ENCODE peak calls at places on chromosomes 11 and 22, in nine cellular contexts. One of them, this sample, is unnamed.

GRCh38 chr11:77035041-77035440 is 843 bp downstream of the B3GNT6 start:
- DNase-seq in breast epithelium: no peak
- DNase-seq in neural progenitor cell: no peak
- DNase-seq in upper lobe of right lung: no peak
- DNase-seq in dorsolateral prefrontal cortex: no peak
- DNase-seq in lung: no peak
- DNase-seq in body of pancreas: no peak
- DNase-seq in IMR-90: no peak
- DNase-seq in brain microvascular endothelial cell: no peak
- DNase-seq in this sample: no peak

GRCh38 chr11:62599909-62600308 is 1.8 kb downstream of the MTA2 start:
- DNase-seq in lung: no peak
- DNase-seq in IMR-90: no peak
- DNase-seq in dorsolateral prefrontal cortex: no peak
- DNase-seq in neural progenitor cell: no peak
- DNase-seq in breast epithelium: no peak
- DNase-seq in upper lobe of right lung: no peak
- DNase-seq in brain microvascular endothelial cell: no peak
- DNase-seq in body of pancreas: no peak
- DNase-seq in this sample: no peak

GRCh38 chr22:19680911-19681862 is 33.1 kb upstream of the SEPTIN5 start:
- DNase-seq in breast epithelium: no peak
- DNase-seq in neural progenitor cell: no peak
- DNase-seq in brain microvascular endothelial cell: no peak
- DNase-seq in lung: no peak
- DNase-seq in body of pancreas: no peak
- DNase-seq in dorsolateral prefrontal cortex: no peak
- DNase-seq in upper lobe of right lung: no peak
- DNase-seq in IMR-90: no peak
- DNase-seq in this sample: no peak

GRCh38 chr22:44369241-44369652 is 56.5 kb upstream of the SHISAL1 start:
- DNase-seq in IMR-90: no peak
- DNase-seq in body of pancreas: no peak
- DNase-seq in neural progenitor cell: peak
- DNase-seq in upper lobe of right lung: peak
- DNase-seq in brain microvascular endothelial cell: no peak
- DNase-seq in lung: no peak
- DNase-seq in breast epithelium: no peak
- DNase-seq in dorsolateral prefrontal cortex: no peak
- DNase-seq in this sample: no peak

GRCh38 chr11:11078344-11078743 is 220.5 kb upstream of the ZBED5 start:
- DNase-seq in IMR-90: peak
- DNase-seq in breast epithelium: no peak
- DNase-seq in body of pancreas: no peak
- DNase-seq in brain microvascular endothelial cell: peak
- DNase-seq in upper lobe of right lung: no peak
- DNase-seq in dorsolateral prefrontal cortex: no peak
- DNase-seq in lung: no peak
- DNase-seq in neural progenitor cell: no peak
- DNase-seq in this sample: no peak

GRCh38 chr11:34745209-34745608 is 124.3 kb downstream of the EHF start:
- DNase-seq in IMR-90: no peak
- DNase-seq in body of pancreas: no peak
- DNase-seq in upper lobe of right lung: no peak
- DNase-seq in brain microvascular endothelial cell: no peak
- DNase-seq in dorsolateral prefrontal cortex: no peak
- DNase-seq in breast epithelium: no peak
- DNase-seq in lung: no peak
- DNase-seq in neural progenitor cell: peak
- DNase-seq in this sample: no peak

GRCh38 chr11:119155733-119156492 is 7.1 kb downstream of the ABCG4 start:
- DNase-seq in IMR-90: no peak
- DNase-seq in body of pancreas: no peak
- DNase-seq in lung: no peak
- DNase-seq in upper lobe of right lung: no peak
- DNase-seq in brain microvascular endothelial cell: no peak
- DNase-seq in breast epithelium: no peak
- DNase-seq in dorsolateral prefrontal cortex: no peak
- DNase-seq in neural progenitor cell: peak
- DNase-seq in this sample: no peak

GRCh38 chr11:1652778-1653540 is 23.4 kb downstream of the KRTAP5-5 start:
- DNase-seq in brain microvascular endothelial cell: peak
- DNase-seq in breast epithelium: peak
- DNase-seq in dorsolateral prefrontal cortex: peak
- DNase-seq in neural progenitor cell: peak
- DNase-seq in IMR-90: peak
- DNase-seq in lung: peak
- DNase-seq in body of pancreas: peak
- DNase-seq in upper lobe of right lung: peak
- DNase-seq in this sample: peak

GRCh38 chr22:18044548-18045271 is 20.3 kb upstream of the MICAL3 start:
- DNase-seq in brain microvascular endothelial cell: peak
- DNase-seq in dorsolateral prefrontal cortex: peak
- DNase-seq in breast epithelium: no peak
- DNase-seq in body of pancreas: peak
- DNase-seq in neural progenitor cell: no peak
- DNase-seq in IMR-90: peak
- DNase-seq in lung: peak
- DNase-seq in upper lobe of right lung: peak
- DNase-seq in this sample: no peak

GRCh38 chr22:40746428-40747220 is 67.3 kb downstream of the MCHR1 start:
- DNase-seq in dorsolateral prefrontal cortex: no peak
- DNase-seq in neural progenitor cell: no peak
- DNase-seq in upper lobe of right lung: no peak
- DNase-seq in lung: no peak
- DNase-seq in body of pancreas: no peak
- DNase-seq in IMR-90: peak
- DNase-seq in brain microvascular endothelial cell: no peak
- DNase-seq in breast epithelium: no peak
- DNase-seq in this sample: no peak

GRCh38 chr11:61048368-61049065 is 53.8 kb upstream of the CD5 start:
- DNase-seq in brain microvascular endothelial cell: no peak
- DNase-seq in body of pancreas: no peak
- DNase-seq in lung: no peak
- DNase-seq in IMR-90: no peak
- DNase-seq in upper lobe of right lung: no peak
- DNase-seq in dorsolateral prefrontal cortex: no peak
- DNase-seq in neural progenitor cell: no peak
- DNase-seq in breast epithelium: no peak
- DNase-seq in this sample: no peak

GRCh38 chr11:119085523-119085878 is 820 bp downstream of the HMBS start:
- DNase-seq in dorsolateral prefrontal cortex: peak
- DNase-seq in neural progenitor cell: peak
- DNase-seq in upper lobe of right lung: no peak
- DNase-seq in body of pancreas: no peak
- DNase-seq in lung: no peak
- DNase-seq in brain microvascular endothelial cell: no peak
- DNase-seq in breast epithelium: no peak
- DNase-seq in IMR-90: no peak
- DNase-seq in this sample: no peak

GRCh38 chr22:38282397-38282796 is 9.6 kb upstream of the TMEM184B start:
- DNase-seq in IMR-90: peak
- DNase-seq in brain microvascular endothelial cell: peak
- DNase-seq in breast epithelium: no peak
- DNase-seq in neural progenitor cell: no peak
- DNase-seq in upper lobe of right lung: no peak
- DNase-seq in lung: no peak
- DNase-seq in body of pancreas: no peak
- DNase-seq in dorsolateral prefrontal cortex: no peak
- DNase-seq in this sample: no peak
- H3K27ac ChIP-seq in IMR-90: no peak
- H3K27ac ChIP-seq in brain microvascular endothelial cell: no peak
- H3K27ac ChIP-seq in breast epithelium: peak
- H3K27ac ChIP-seq in neural progenitor cell: no peak
- H3K27ac ChIP-seq in upper lobe of right lung: peak
- H3K27ac ChIP-seq in lung: no peak
- H3K27ac ChIP-seq in body of pancreas: no peak
- H3K27ac ChIP-seq in dorsolateral prefrontal cortex: no peak
- H3K27ac ChIP-seq in this sample: no peak

GRCh38 chr11:98260983-98261382 is 759.8 kb upstream of the CNTN5 start:
- DNase-seq in neural progenitor cell: no peak
- DNase-seq in upper lobe of right lung: no peak
- DNase-seq in brain microvascular endothelial cell: no peak
- DNase-seq in dorsolateral prefrontal cortex: no peak
- DNase-seq in IMR-90: no peak
- DNase-seq in body of pancreas: no peak
- DNase-seq in breast epithelium: no peak
- DNase-seq in lung: no peak
- DNase-seq in this sample: no peak
- TF ChIP-seq CTCF in neural progenitor cell: peak
- TF ChIP-seq CTCF in upper lobe of right lung: no peak
- TF ChIP-seq CTCF in brain microvascular endothelial cell: no peak
- TF ChIP-seq CTCF in dorsolateral prefrontal cortex: no peak
- TF ChIP-seq CTCF in IMR-90: no peak
- TF ChIP-seq CTCF in body of pancreas: no peak
- TF ChIP-seq CTCF in breast epithelium: no peak
- TF ChIP-seq CTCF in lung: no peak
- TF ChIP-seq CTCF in this sample: no peak

DNA sequence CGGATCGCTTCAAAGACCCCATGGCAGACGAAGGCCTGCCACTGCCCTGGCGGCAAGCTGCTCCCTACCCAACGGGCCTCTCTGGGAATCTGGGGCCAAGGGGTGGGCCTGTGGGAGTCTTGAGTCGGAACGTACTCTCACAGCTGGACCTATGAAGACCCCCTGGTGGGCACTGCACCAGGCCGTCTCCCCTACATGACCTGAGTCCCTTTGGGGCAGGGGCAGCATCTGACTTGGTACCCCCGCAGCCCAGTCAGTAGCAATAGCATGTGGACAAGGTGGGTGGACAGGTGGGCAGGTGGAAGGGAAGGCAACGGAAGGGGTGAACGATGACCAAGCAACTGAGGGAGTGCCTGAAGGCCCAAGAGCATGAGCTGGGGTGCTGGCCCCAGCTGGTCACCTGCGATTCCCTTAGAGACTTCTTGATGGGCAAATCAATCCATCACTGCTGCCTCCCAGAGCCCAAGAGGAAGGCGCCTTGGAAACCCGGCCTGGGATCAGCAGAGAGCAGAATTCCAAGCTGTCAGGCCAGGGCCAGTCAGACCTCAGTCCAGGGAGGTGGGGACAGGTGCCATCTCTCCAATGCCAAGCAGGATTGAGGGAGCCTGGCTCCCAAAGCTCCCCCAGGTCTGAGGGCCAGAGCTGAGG is 35.3 kb downstream of the ARAP1 start:
- DNase-seq in brain microvascular endothelial cell: no peak
- DNase-seq in upper lobe of right lung: no peak
- DNase-seq in neural progenitor cell: no peak
- DNase-seq in body of pancreas: no peak
- DNase-seq in IMR-90: no peak
- DNase-seq in dorsolateral prefrontal cortex: no peak
- DNase-seq in breast epithelium: no peak
- DNase-seq in lung: no peak
- DNase-seq in this sample: no peak
- H3K27ac ChIP-seq in brain microvascular endothelial cell: no peak
- H3K27ac ChIP-seq in upper lobe of right lung: no peak
- H3K27ac ChIP-seq in neural progenitor cell: no peak
- H3K27ac ChIP-seq in body of pancreas: no peak
- H3K27ac ChIP-seq in IMR-90: no peak
- H3K27ac ChIP-seq in dorsolateral prefrontal cortex: peak
- H3K27ac ChIP-seq in breast epithelium: no peak
- H3K27ac ChIP-seq in lung: peak
- H3K27ac ChIP-seq in this sample: no peak

GRCh38 chr11:29271616-29272015 is 745.2 kb downstream of the KCNA4 start:
- DNase-seq in dorsolateral prefrontal cortex: no peak
- DNase-seq in body of pancreas: no peak
- DNase-seq in IMR-90: peak
- DNase-seq in lung: no peak
- DNase-seq in upper lobe of right lung: no peak
- DNase-seq in brain microvascular endothelial cell: no peak
- DNase-seq in breast epithelium: no peak
- DNase-seq in neural progenitor cell: no peak
- DNase-seq in this sample: no peak

GRCh38 chr11:29268733-29269132 is 748.1 kb downstream of the KCNA4 start:
- DNase-seq in breast epithelium: no peak
- DNase-seq in dorsolateral prefrontal cortex: no peak
- DNase-seq in IMR-90: no peak
- DNase-seq in body of pancreas: no peak
- DNase-seq in upper lobe of right lung: no peak
- DNase-seq in lung: no peak
- DNase-seq in neural progenitor cell: no peak
- DNase-seq in brain microvascular endothelial cell: no peak
- DNase-seq in this sample: no peak

DNA sequence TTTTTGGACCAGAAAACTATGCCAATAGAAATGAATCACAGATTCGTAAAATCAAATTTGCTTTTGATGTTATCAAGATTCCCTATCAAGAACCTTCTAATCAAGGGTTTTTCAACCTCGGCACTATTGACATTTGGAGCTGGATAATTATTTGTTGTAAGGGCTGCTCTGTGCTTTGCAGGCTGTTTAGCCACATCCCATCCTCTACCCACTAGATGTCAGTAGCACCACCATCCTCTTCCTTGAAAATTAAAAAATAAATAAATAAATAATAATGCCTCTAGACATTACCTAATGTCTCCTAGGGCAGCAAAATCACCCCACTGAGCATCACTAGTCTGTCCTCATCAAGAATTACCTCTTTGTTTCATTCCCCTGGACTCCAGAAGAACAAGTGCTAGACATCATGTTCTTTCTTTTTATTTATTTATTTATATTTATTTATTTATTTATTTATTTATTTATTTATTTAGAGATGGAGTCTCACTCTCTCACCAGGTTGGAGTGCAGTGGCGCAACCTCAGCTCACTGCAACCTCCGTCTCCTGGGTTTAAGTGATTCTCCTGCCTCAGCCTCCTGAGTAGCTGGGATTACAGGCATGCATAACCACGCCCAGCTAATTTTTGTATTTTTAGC is 744.7 kb downstream of the KCNA4 start:
- DNase-seq in brain microvascular endothelial cell: peak
- DNase-seq in lung: no peak
- DNase-seq in body of pancreas: no peak
- DNase-seq in upper lobe of right lung: no peak
- DNase-seq in neural progenitor cell: no peak
- DNase-seq in dorsolateral prefrontal cortex: no peak
- DNase-seq in breast epithelium: no peak
- DNase-seq in IMR-90: peak
- DNase-seq in this sample: no peak
- TF ChIP-seq CTCF in brain microvascular endothelial cell: peak
- TF ChIP-seq CTCF in lung: no peak
- TF ChIP-seq CTCF in body of pancreas: no peak
- TF ChIP-seq CTCF in upper lobe of right lung: no peak
- TF ChIP-seq CTCF in neural progenitor cell: peak
- TF ChIP-seq CTCF in dorsolateral prefrontal cortex: no peak
- TF ChIP-seq CTCF in breast epithelium: no peak
- TF ChIP-seq CTCF in IMR-90: peak
- TF ChIP-seq CTCF in this sample: no peak